ENCODE peak calls at places on chromosomes 7 and 10, in seven cellular contexts. Z, F, M, C, W, L and G are unnamed samples.

GRCh38 chr10:48739141-48739540 is 54.5 kb downstream of the WDFY4 start:
- DNase-seq in Z (no peak), F (no peak), M (no peak), C (no peak), W (no peak), L (no peak), G (no peak)

GRCh38 chr7:2649139-2649838 is 17.5 kb downstream of the TTYH3 start:
- DNase-seq in Z (no peak), F (no peak), M (no peak), C (no peak), W (no peak), L (no peak), G (no peak)

GRCh38 chr10:62157601-62158000 is 111.0 kb downstream of the RTKN2 start:
- DNase-seq in Z (no peak), F (no peak), M (no peak), C (no peak), W (no peak), L (no peak), G (no peak)

GRCh38 chr7:10940748-10941358 is 32.8 kb upstream of the PHF14 start:
- DNase-seq in Z (peak), F (peak), M (no peak), C (no peak), W (no peak), L (no peak), G (no peak)

GRCh38 chr10:80484243-80484642 is 30.1 kb downstream of the TSPAN14 start:
- DNase-seq in Z (no peak), F (no peak), M (no peak), C (no peak), W (no peak), L (no peak), G (no peak)

GRCh38 chr10:127889605-127890195 is 3.0 kb downstream of the CLRN3 start:
- DNase-seq in Z (no peak), F (no peak), M (peak), C (no peak), W (peak), L (peak), G (no peak)

GRCh38 chr10:22823109-22823508 is 104.7 kb upstream of the ARMC3 start:
- DNase-seq in Z (no peak), F (no peak), M (peak), C (no peak), W (peak), L (peak), G (no peak)

GRCh38 chr10:78757542-78757941 is 311.2 kb upstream of the ZMIZ1 start:
- DNase-seq in Z (no peak), F (no peak), M (peak), C (no peak), W (peak), L (peak), G (no peak)